ENCODE peak calls at places on chromosomes 4 and X, in five cellular contexts. P is neural progenitor cell, Y is right lobe of liver, U is MM.1S, O is SK-N-SH. Z is an unnamed sample. For H3K4me1, the result is how much of the 10 kb centered on the place peaks cover.

GRCh38 chr4:108512615-108513505 is 107.5 kb upstream of the RPL34 start:
- DNase-seq in P (peak), Y (no peak), U (no peak), O (peak), Z (no peak)

GRCh38 chrX:74925210-74926088 is at the start of gene NEXMIF:
- DNase-seq in P (peak), Y (peak), U (peak), O (peak), Z (no peak)

GRCh38 chr4:87030606-87031441 is 96.0 kb downstream of the AFF1 start:
- DNase-seq in P (peak), Y (no peak), U (no peak), O (peak), Z (no peak)

GRCh38 chrX:108177321-108177990 is 85.9 kb downstream of the ATG4A start:
- DNase-seq in P (peak), Y (no peak), U (no peak), O (no peak), Z (no peak)

GRCh38 chrX:137194164-137194563 is 160.4 kb upstream of the GPR101 start:
- DNase-seq in P (peak), Y (no peak), U (peak), O (peak), Z (no peak)

GRCh38 chr4:52665592-52665991 is 6.5 kb upstream of the USP46 start:
- DNase-seq in P (no peak), Y (no peak), U (peak), O (peak), Z (no peak)

GRCh38 chr4:15855804-15856475 is 77.8 kb downstream of the CD38 start:
- DNase-seq in P (no peak), Y (no peak), U (no peak), O (no peak), Z (no peak)

GRCh38 chrX:10015711-10016515 is 48.8 kb downstream of the CLDN34 start:
- DNase-seq in P (peak), Y (peak), U (peak), O (peak), Z (peak)

GRCh38 chr4:70895405-70895804 is 6.8 kb upstream of the MOB1B start:
- DNase-seq in P (no peak), Y (no peak), U (no peak), O (no peak), Z (no peak)

GRCh38 chr4:162510115-162510514 is 346.3 kb upstream of the FSTL5 start:
- DNase-seq in P (peak), Y (no peak), U (no peak), O (no peak), Z (no peak)

GRCh38 chr4:26719954-26720552 is 136.2 kb downstream of the TBC1D19 start:
- DNase-seq in P (no peak), Y (no peak), U (no peak), O (peak), Z (no peak)

GRCh38 chr4:150007512-150007911 is 70.7 kb upstream of the DCLK2 start:
- DNase-seq in P (no peak), Y (no peak), U (no peak), O (no peak), Z (no peak)

GRCh38 chrX:70664726-70665125 is 220.1 kb downstream of the DLG3 start:
- DNase-seq in P (peak), Y (no peak), U (peak), O (peak), Z (no peak)

GRCh38 chrX:130091976-130092522 is 18.2 kb downstream of the ELF4 start:
- DNase-seq in P (no peak), Y (peak), U (peak), O (no peak), Z (peak)

GRCh38 chr4:7381221-7381889 is 53.4 kb downstream of the PSAPL1 start:
- DNase-seq in P (no peak), Y (no peak), U (no peak), O (no peak), Z (peak)

GRCh38 chr4:3135155-3136011 is 60.9 kb downstream of the HTT start:
- DNase-seq in P (no peak), Y (no peak), U (peak), O (no peak), Z (no peak)
- H3K27ac ChIP-seq in P (no peak), Y (peak), U (no peak), O (no peak), Z (no peak)

GRCh38 chrX:123588723-123589122 is 144.1 kb downstream of the THOC2 start:
- DNase-seq in P (no peak), Y (no peak), U (no peak), O (no peak), Z (no peak)

DNA sequence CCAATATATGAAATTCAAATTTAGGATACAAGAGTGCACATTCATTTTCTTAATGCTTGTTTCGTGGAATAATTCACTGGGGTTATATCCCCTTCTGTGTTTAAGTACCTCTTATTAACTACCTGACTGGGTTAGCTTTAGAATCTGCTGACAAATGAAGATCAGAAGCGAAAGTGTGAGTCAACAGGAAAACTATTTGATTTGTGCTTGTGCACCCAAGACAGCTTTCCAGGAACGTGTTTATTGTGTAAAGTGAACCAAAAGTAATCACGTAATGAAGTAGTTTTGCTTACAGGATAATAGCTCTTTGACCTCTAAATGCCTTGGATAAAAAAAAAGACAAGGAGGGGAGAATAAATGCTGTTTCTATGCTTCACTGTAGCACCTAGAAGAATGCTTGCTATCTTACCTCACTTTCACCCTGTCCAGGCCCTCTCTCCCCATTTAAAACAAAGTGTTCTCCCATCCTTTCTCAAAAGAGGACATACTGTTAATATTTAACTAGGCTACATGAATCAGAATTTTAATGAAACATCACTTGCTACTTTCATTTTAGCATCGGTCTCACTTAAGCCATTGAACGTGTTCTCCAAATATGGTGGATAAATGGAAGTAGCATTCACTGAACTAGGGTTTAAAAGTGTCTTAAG is 141.9 kb downstream of the THOC2 start:
- DNase-seq in P (no peak), Y (no peak), U (peak), O (no peak), Z (no peak)
- H3K4me1 ChIP-seq in P (under half), Y (under half), U (under half), O (under half), Z (under half)

GRCh38 chr4:10979032-10979431 is 294.5 kb upstream of the CLNK start:
- DNase-seq in P (no peak), Y (no peak), U (no peak), O (no peak), Z (no peak)
- H3K27ac ChIP-seq in P (no peak), Y (no peak), U (no peak), O (no peak), Z (no peak)

GRCh38 chrX:154733072-154733425 is 17.8 kb downstream of the GAB3 start:
- DNase-seq in P (no peak), Y (no peak), U (no peak), O (no peak), Z (no peak)

GRCh38 chrX:154734101-154734781 is 16.6 kb downstream of the GAB3 start:
- DNase-seq in P (no peak), Y (peak), U (no peak), O (no peak), Z (peak)

GRCh38 chrX:154738013-154738738 is 12.7 kb downstream of the GAB3 start:
- DNase-seq in P (no peak), Y (no peak), U (no peak), O (no peak), Z (peak)

GRCh38 chrX:154732421-154733071 is 18.3 kb downstream of the GAB3 start:
- DNase-seq in P (no peak), Y (no peak), U (no peak), O (no peak), Z (no peak)

GRCh38 chrX:154735695-154736393 is 15.0 kb downstream of the GAB3 start:
- DNase-seq in P (no peak), Y (no peak), U (no peak), O (no peak), Z (peak)
- H3K4me1 ChIP-seq in P (under half), Y (under half), U (under half), O (under half), Z (under half)

DNA sequence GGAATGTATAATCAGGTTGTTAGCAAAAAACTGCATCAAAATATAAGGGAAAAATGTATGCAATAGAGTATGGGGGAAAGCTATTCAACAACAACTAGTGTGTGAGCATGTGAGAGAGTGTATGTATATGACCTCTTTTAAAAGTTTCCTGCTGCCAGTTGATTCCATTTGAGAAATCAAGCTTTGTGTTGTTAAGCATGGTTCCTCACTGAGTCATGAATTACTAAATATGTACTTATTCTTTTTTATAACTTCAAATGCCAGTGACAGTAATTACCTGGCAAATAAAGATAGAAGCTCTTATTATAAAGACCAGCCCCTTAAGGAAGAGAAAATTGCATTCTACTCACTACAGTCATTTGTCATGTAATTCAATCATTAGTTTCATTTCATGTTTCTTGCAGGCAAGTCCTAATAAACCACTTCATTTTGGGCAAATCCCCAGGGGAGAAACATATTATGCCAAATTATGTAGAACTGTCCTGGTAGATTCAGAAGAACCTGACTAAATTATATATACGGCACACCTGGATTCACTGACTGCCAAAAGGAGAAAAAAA is 19.2 kb downstream of the RASGEF1B start:
- DNase-seq in P (no peak), Y (no peak), U (no peak), O (no peak), Z (no peak)
- H3K27ac ChIP-seq in P (no peak), Y (no peak), U (no peak), O (no peak), Z (no peak)

GRCh38 chr4:2257361-2258001 is 4.4 kb downstream of the MXD4 start:
- DNase-seq in P (no peak), Y (peak), U (no peak), O (peak), Z (peak)
- H3K4me1 ChIP-seq in P (under half), Y (under half), U (under half), O (under half), Z (under half)

Z was measured in aorta.